ENCODE peak calls at places on chromosomes 2 and 18, in five cellular contexts. S is CD8-positive, alpha-beta T cell; E is fibroblast of lung; L is colonic mucosa; K is psoas muscle. M is an unnamed sample.

GRCh38 chr2:26542676-26543505 is 65.0 kb upstream of the OTOF start:
- DNase-seq in S (no peak), E (no peak), L (peak; percentile 48), K (no peak), M (no peak)

GRCh38 chr2:72084584-72084976 is 63.1 kb downstream of the CYP26B1 start:
- DNase-seq in S (no peak), E (no peak), L (no peak), K (no peak), M (no peak)

GRCh38 chr2:135299656-135300244 is 231.3 kb downstream of the ZRANB3 start:
- DNase-seq in S (no peak), E (peak; percentile 17), L (no peak), K (no peak), M (no peak)

GRCh38 chr18:43001821-43002220 is 113.7 kb downstream of the RIT2 start:
- DNase-seq in S (no peak), E (peak; percentile 13), L (no peak), K (no peak), M (no peak)

GRCh38 chr2:66431840-66432511 is 2.9 kb upstream of the MEIS1 start:
- DNase-seq in S (no peak), E (no peak), L (no peak), K (peak; percentile 46), M (no peak)

GRCh38 chr2:49770919-49771318 is 616.6 kb upstream of the FSHR start:
- DNase-seq in S (no peak), E (no peak), L (no peak), K (no peak), M (peak; percentile 21)

GRCh38 chr18:12420831-12421421 is 13.2 kb downstream of the PRELID3A start:
- DNase-seq in S (no peak), E (no peak), L (no peak), K (no peak), M (no peak)

GRCh38 chr18:10715791-10716190 is 190.0 kb downstream of the NAPG start:
- DNase-seq in S (no peak), E (peak; percentile 72), L (no peak), K (no peak), M (no peak)

GRCh38 chr2:188485496-188485895 is 193.8 kb downstream of the GULP1 start:
- DNase-seq in S (no peak), E (no peak), L (no peak), K (no peak), M (no peak)

GRCh38 chr2:11933854-11934253 is 187.4 kb downstream of the LPIN1 start:
- DNase-seq in S (no peak), E (no peak), L (no peak), K (no peak), M (no peak)

GRCh38 chr2:53452957-53453748 is 314.5 kb upstream of the CHAC2 start:
- DNase-seq in S (no peak), E (no peak), L (no peak), K (no peak), M (no peak)

GRCh38 chr2:135829420-135829983 is 7.5 kb downstream of the LCT start:
- DNase-seq in S (no peak), E (no peak), L (no peak), K (no peak), M (no peak)

GRCh38 chr2:142965464-142965863 is 88.0 kb downstream of the KYNU start:
- DNase-seq in S (no peak), E (peak; percentile 40), L (no peak), K (no peak), M (no peak)

GRCh38 chr2:226524381-226524843 is 275.2 kb downstream of the IRS1 start:
- DNase-seq in S (no peak), E (peak; percentile 98), L (no peak), K (no peak), M (no peak)

GRCh38 chr18:908631-909621 is 4.3 kb downstream of the ADCYAP1 start:
- DNase-seq in S (no peak), E (no peak), L (no peak), K (no peak), M (no peak)

GRCh38 chr2:65204461-65205230 is 23.0 kb upstream of the ACTR2 start:
- DNase-seq in S (no peak), E (peak; percentile 25), L (no peak), K (peak; percentile 77), M (no peak)

GRCh38 chr2:149908731-149909690 is 321.4 kb upstream of the MMADHC start:
- DNase-seq in S (no peak), E (peak; percentile 81), L (no peak), K (no peak), M (no peak)

GRCh38 chr2:53854678-53855077 is 5.1 kb downstream of the GPR75 start:
- DNase-seq in S (no peak), E (no peak), L (no peak), K (no peak), M (no peak)

GRCh38 chr2:165825041-165825440 is 31.0 kb upstream of the GALNT3 start:
- DNase-seq in S (no peak), E (peak; percentile 26), L (no peak), K (no peak), M (no peak)

GRCh38 chr2:226797289-226797988 is 2.2 kb downstream of the IRS1 start:
- DNase-seq in S (no peak), E (peak; percentile 78), L (peak; percentile 28), K (peak; percentile 73), M (no peak)

GRCh38 chr18:69128978-69129377 is 271.7 kb upstream of the DOK6 start:
- DNase-seq in S (no peak), E (no peak), L (no peak), K (no peak), M (no peak)

GRCh38 chr2:200618590-200619021 is 32.8 kb downstream of the AOX1 start:
- DNase-seq in S (no peak), E (peak; percentile 89), L (no peak), K (no peak), M (peak; percentile 4)

GRCh38 chr2:239697765-239698164 is 296.9 kb upstream of the HDAC4 start:
- DNase-seq in S (no peak), E (no peak), L (no peak), K (no peak), M (no peak)

GRCh38 chr2:216590780-216591179 is 42.4 kb upstream of the IGFBP2 start:
- DNase-seq in S (no peak), E (peak; percentile 66), L (peak; percentile 21), K (no peak), M (no peak)

GRCh38 chr2:236628256-236628961 is 58.8 kb downstream of the ACKR3 start:
- DNase-seq in S (no peak), E (no peak), L (no peak), K (no peak), M (no peak)

GRCh38 chr2:28929581-28929980 is 35.1 kb downstream of the WDR43 start:
- DNase-seq in S (no peak), E (no peak), L (no peak), K (no peak), M (no peak)

GRCh38 chr18:21179590-21180220 is 62.3 kb upstream of the GREB1L start:
- DNase-seq in S (peak; percentile 20), E (peak; percentile 77), L (peak; percentile 49), K (no peak), M (peak; percentile 8)

GRCh38 chr2:96891591-96892333 is 21.9 kb upstream of the SEMA4C start:
- DNase-seq in S (peak; percentile 50), E (peak; percentile 48), L (peak; percentile 28), K (no peak), M (no peak)

GRCh38 chr18:69538849-69539248 is 138.2 kb downstream of the DOK6 start:
- DNase-seq in S (no peak), E (no peak), L (no peak), K (no peak), M (no peak)

GRCh38 chr2:239956818-239957261 is 68.3 kb downstream of the NDUFA10 start:
- DNase-seq in S (no peak), E (no peak), L (no peak), K (peak; percentile 61), M (no peak)

GRCh38 chr2:85216927-85217326 is 83.7 kb downstream of the TCF7L1 start:
- DNase-seq in S (no peak), E (no peak), L (no peak), K (no peak), M (no peak)

GRCh38 chr2:237156131-237156856 is 70.6 kb downstream of the COPS8 start:
- DNase-seq in S (no peak), E (peak; percentile 84), L (no peak), K (peak; percentile 90), M (no peak)

GRCh38 chr2:239393941-239394340 is 6.9 kb downstream of the HDAC4 start:
- DNase-seq in S (no peak), E (peak; percentile 39), L (no peak), K (no peak), M (no peak)

GRCh38 chr2:284896-285492 is 2.9 kb downstream of the ALKAL2 start:
- DNase-seq in S (no peak), E (no peak), L (no peak), K (no peak), M (no peak)

GRCh38 chr2:37781028-37781427 is 109.6 kb upstream of the CDC42EP3 start:
- DNase-seq in S (no peak), E (peak; percentile 59), L (no peak), K (no peak), M (no peak)
- H3K27ac ChIP-seq in S (no peak overlapping the region), E (no peak overlapping the region), L (no peak overlapping the region), K (peak overlapping the region; percentile 73), M (no peak overlapping the region)

DNA sequence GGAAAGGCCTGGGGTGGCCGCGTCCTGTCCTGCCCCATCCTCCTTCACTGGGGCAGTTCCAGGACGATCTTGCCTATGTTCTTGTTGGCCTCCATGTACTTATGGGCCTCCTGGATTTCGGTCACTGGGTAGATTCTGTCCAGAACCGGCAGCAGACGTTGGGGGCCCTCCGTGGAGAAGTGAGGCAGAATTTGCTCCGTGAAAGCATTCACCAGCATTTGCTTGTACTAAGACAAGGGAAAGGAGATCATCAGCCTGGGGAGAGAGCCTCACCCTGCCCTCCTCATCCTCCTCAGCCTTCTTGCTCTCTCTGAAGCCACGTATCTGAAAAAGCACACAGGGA is 1.4 kb upstream of the SF3B6 start:
- DNase-seq in S (no peak), E (no peak), L (no peak), K (no peak), M (no peak)
- H3K27ac ChIP-seq in S (peak overlapping the region; percentile 91), E (peak overlapping the region; percentile 52), L (peak overlapping the region; percentile 76), K (peak overlapping the region; percentile 87), M (peak overlapping the region; percentile 90)

DNA sequence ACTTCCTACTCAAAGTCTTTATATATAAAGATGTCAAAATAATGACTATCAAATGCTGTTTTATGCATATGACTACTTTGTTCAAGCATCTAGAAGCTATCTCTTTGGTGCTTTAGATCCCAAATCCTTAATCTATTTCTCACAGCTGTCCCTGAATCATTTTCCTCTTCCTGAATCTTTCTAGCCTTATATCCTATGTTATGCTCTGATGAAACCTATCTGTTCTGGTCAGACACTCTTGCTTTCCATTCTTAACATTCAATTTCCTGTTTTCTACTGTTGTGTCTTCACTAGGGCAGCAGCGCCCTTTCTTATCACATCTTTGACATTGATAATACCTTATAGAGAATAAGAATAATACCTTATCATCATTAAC is 6.3 kb upstream of the PARD3B start:
- DNase-seq in S (no peak), E (no peak), L (no peak), K (no peak), M (no peak)
- H3K27ac ChIP-seq in S (no peak overlapping the region), E (peak overlapping the region; percentile 20), L (no peak overlapping the region), K (no peak overlapping the region), M (no peak overlapping the region)

GRCh38 chr2:197197808-197198409 is 112.7 kb downstream of the ANKRD44 start:
- DNase-seq in S (no peak), E (no peak), L (no peak), K (no peak), M (no peak)
- H3K27ac ChIP-seq in S (peak overlapping the region; percentile 66), E (no peak overlapping the region), L (peak overlapping the region; percentile 4), K (no peak overlapping the region), M (no peak overlapping the region)

M was measured in substantia nigra.